ENCODE peak calls at places on chromosomes 4 and X, in five cellular contexts. N is naive thymus-derived CD4-positive, alpha-beta T cell; G is tibial artery; D is left ventricle myocardium inferior; T is CD4-positive, alpha-beta memory T cell. S is an unnamed sample.

GRCh38 chrX:136725446-136726104 is 55.2 kb downstream of the ARHGEF6 start:
- DNase-seq in D (no peak), N (no peak), G (peak; percentile 73), T (no peak), S (no peak)

GRCh38 chrX:153662266-153662665 is 11.3 kb downstream of the PNCK start:
- DNase-seq in G (no peak), D (peak; percentile 43), T (peak; percentile 56), N (peak; percentile 56), S (peak; percentile 69)

GRCh38 chrX:14922437-14922836 is 49.2 kb downstream of the MOSPD2 start:
- DNase-seq in T (no peak), G (no peak), N (no peak), D (no peak), S (no peak)

GRCh38 chr4:138510053-138510452 is 267.9 kb upstream of the SLC7A11 start:
- DNase-seq in D (no peak), T (no peak), N (no peak), G (no peak), S (no peak)

GRCh38 chrX:47204970-47205369 is 11.3 kb downstream of the UBA1 start:
- DNase-seq in T (no peak), G (no peak), D (no peak), N (no peak), S (no peak)

GRCh38 chr4:142314686-142315085 is 531.4 kb downstream of the INPP4B start:
- DNase-seq in G (no peak), D (no peak), T (no peak), N (no peak), S (no peak)

GRCh38 chrX:13994681-13995080 is 35.0 kb downstream of the GEMIN8 start:
- DNase-seq in T (no peak), N (no peak), G (no peak), D (no peak), S (no peak)

GRCh38 chr4:89164400-89164799 is 53.1 kb downstream of the TIGD2 start:
- DNase-seq in G (no peak), N (no peak), D (no peak), T (no peak), S (no peak)

GRCh38 chr4:98945297-98945850 is 16.4 kb upstream of the EIF4E start:
- DNase-seq in T (no peak), D (no peak), N (no peak), G (no peak), S (no peak)

GRCh38 chrX:19673334-19674040 is 158.2 kb upstream of the MAP3K15 start:
- DNase-seq in N (no peak), D (peak; percentile 58), T (no peak), G (peak; percentile 65), S (no peak)

GRCh38 chrX:136639506-136640176 is 8.3 kb upstream of the CD40LG start:
- DNase-seq in D (no peak), T (no peak), N (no peak), G (no peak), S (no peak)

GRCh38 chrX:17697191-17697590 is 40.1 kb upstream of the SCML1 start:
- DNase-seq in G (no peak), D (no peak), N (peak; percentile 28), T (no peak), S (no peak)

GRCh38 chrX:130606415-130606814 is 204.6 kb downstream of the RBMX2 start:
- DNase-seq in T (no peak), D (no peak), N (no peak), G (no peak), S (no peak)

GRCh38 chr4:125796138-125796537 is 481.4 kb downstream of the FAT4 start:
- DNase-seq in T (no peak), G (no peak), N (no peak), D (no peak), S (no peak)

GRCh38 chrX:47285762-47286320 is 53.0 kb downstream of the USP11 start:
- DNase-seq in T (no peak), N (no peak), G (no peak), D (no peak), S (no peak)

GRCh38 chr4:42656736-42656985 is 244 bp downstream of the ATP8A1 start:
- DNase-seq in N (no peak), D (no peak), T (no peak), G (no peak), S (no peak)

GRCh38 chr4:22434895-22435294 is 81.0 kb downstream of the ADGRA3 start:
- DNase-seq in N (no peak), T (no peak), G (no peak), D (no peak), S (no peak)

GRCh38 chr4:181952478-181952877 is 290.7 kb upstream of the TENM3 start:
- DNase-seq in T (no peak), G (no peak), N (no peak), D (no peak), S (no peak)

GRCh38 chr4:55038176-55038890 is 87.1 kb downstream of the KDR start:
- DNase-seq in N (no peak), G (peak; percentile 71), T (no peak), D (no peak), S (no peak)

GRCh38 chr4:23930750-23931488 is 41.1 kb upstream of the PPARGC1A start:
- DNase-seq in G (peak; percentile 91), N (no peak), T (no peak), D (peak; percentile 86), S (no peak)

GRCh38 chr4:183342541-183343533 is 20.6 kb upstream of the CLDN24 start:
- DNase-seq in G (no peak), T (no peak), N (no peak), D (peak; percentile 19), S (no peak)

GRCh38 chrX:13087322-13088154 is 43.1 kb upstream of the FAM9C start:
- DNase-seq in D (no peak), T (peak; percentile 90), N (peak; percentile 94), G (no peak), S (peak; percentile 75)

GRCh38 chr4:121696641-121697461 is at the start of gene ANXA5:
- DNase-seq in G (peak; percentile 95), N (peak; percentile 51), T (peak; percentile 62), D (peak; percentile 93), S (peak; percentile 63)

GRCh38 chr4:1695913-1696312 is 11.8 kb upstream of the FAM53A start:
- DNase-seq in D (no peak), G (no peak), T (no peak), N (no peak), S (no peak)

GRCh38 chr4:110633358-110634319 is 10.8 kb upstream of the PITX2 start:
- DNase-seq in G (no peak), D (no peak), T (no peak), N (no peak), S (no peak)
- H3K27me3 ChIP-seq in G (no peaks in the 10 kb centered on the region), D (peaks cover 100% of the 10 kb centered on the region), T (peaks cover 68% of the 10 kb centered on the region), N (peaks cover 3% of the 10 kb centered on the region), S (peaks cover 54% of the 10 kb centered on the region)

GRCh38 chr4:108763226-108763593 is 357 bp upstream of the ETNPPL start:
- DNase-seq in D (no peak), N (no peak), T (no peak), G (no peak), S (no peak)
- H3K27me3 ChIP-seq in D (peaks cover 12% of the 10 kb centered on the region), N (peaks cover 3% of the 10 kb centered on the region), T (peaks cover 8% of the 10 kb centered on the region), G (no peaks in the 10 kb centered on the region), S (peaks cover 7% of the 10 kb centered on the region)

GRCh38 chrX:48770296-48770695 is 8.7 kb downstream of the GLOD5 start:
- DNase-seq in N (no peak), D (no peak), T (no peak), G (no peak), S (no peak)

GRCh38 chrX:48769230-48769629 is 7.7 kb downstream of the GLOD5 start:
- DNase-seq in T (no peak), G (no peak), D (no peak), N (no peak), S (no peak)

GRCh38 chrX:48776818-48777439 is 9.5 kb upstream of the GATA1 start:
- DNase-seq in N (no peak), D (no peak), T (no peak), G (no peak), S (no peak)

GRCh38 chrX:48772602-48773001 is 11.1 kb downstream of the GLOD5 start:
- DNase-seq in T (no peak), D (no peak), N (no peak), G (no peak), S (no peak)
- H3K27me3 ChIP-seq in T (no peaks in the 10 kb centered on the region), D (no peaks in the 10 kb centered on the region), N (no peaks in the 10 kb centered on the region), G (no peaks in the 10 kb centered on the region), S (no peaks in the 10 kb centered on the region)

GRCh38 chr4:185016946-185017797 is 1.1 kb upstream of the HELT start:
- DNase-seq in D (no peak), G (no peak), N (no peak), T (no peak), S (no peak)
- H3K27me3 ChIP-seq in D (peaks cover 100% of the 10 kb centered on the region), G (no peaks in the 10 kb centered on the region), N (no peaks in the 10 kb centered on the region), T (peaks cover 12% of the 10 kb centered on the region), S (peaks cover under 1% of the 10 kb centered on the region)

GRCh38 chr4:18894928-18895327 is 873.4 kb upstream of the LCORL start:
- DNase-seq in T (no peak), N (no peak), G (no peak), D (no peak), S (no peak)
- H3K27me3 ChIP-seq in T (no peaks in the 10 kb centered on the region), N (no peaks in the 10 kb centered on the region), G (no peaks in the 10 kb centered on the region), D (no peaks in the 10 kb centered on the region), S (no peaks in the 10 kb centered on the region)

DNA sequence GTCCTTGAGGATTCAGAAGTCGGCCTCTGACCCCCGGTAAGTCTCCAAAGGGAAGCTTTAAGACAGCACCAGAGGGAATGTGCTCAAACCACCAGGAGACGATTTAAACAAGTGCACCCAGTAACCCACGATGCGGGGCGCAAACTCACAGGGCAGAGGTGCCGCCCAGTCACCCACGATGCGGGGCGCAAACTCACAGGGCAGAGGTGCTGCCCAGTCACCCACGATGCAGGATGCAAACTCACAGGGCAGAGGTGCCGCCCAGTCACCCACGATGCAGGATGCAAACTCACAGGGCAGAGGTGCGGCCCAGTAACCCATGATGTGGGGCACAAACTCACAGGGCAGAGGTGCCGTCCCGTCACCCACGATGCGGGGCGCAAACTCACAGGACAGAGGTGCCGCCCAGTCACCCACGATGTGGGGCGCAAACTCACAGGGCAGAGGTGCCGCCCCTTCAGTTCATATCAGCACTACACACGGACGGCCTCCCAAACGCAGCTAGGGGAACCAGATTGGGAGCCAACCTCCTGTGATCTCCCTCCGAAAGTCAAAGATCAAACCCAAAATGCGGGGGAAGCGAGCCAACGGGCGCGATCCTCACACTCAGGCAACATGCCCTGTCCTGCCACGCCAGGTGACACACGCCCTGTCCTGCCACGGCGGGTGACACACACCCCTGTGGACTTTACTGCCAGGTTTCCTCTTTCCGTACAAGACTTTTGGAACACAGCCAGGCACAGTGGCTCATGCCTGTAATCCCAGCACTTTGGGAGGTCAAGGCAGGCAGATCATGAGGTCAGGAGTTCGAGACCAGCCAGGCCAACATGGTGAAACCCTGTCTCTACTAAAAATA is 11.3 kb downstream of the PPP2R3B start:
- DNase-seq in G (no peak), T (no peak), D (no peak), N (no peak), S (no peak)
- H3K27me3 ChIP-seq in G (no peaks in the 10 kb centered on the region), T (no peaks in the 10 kb centered on the region), D (peaks cover 43% of the 10 kb centered on the region), N (no peaks in the 10 kb centered on the region), S (peaks cover 3% of the 10 kb centered on the region)

GRCh38 chr4:113982181-113982580 is 2.7 kb upstream of the ARSJ start:
- DNase-seq in G (no peak), D (no peak), T (no peak), N (no peak), S (no peak)
- H3K27me3 ChIP-seq in G (no peaks in the 10 kb centered on the region), D (peaks cover 49% of the 10 kb centered on the region), T (no peaks in the 10 kb centered on the region), N (no peaks in the 10 kb centered on the region), S (peaks cover 18% of the 10 kb centered on the region)

DNA sequence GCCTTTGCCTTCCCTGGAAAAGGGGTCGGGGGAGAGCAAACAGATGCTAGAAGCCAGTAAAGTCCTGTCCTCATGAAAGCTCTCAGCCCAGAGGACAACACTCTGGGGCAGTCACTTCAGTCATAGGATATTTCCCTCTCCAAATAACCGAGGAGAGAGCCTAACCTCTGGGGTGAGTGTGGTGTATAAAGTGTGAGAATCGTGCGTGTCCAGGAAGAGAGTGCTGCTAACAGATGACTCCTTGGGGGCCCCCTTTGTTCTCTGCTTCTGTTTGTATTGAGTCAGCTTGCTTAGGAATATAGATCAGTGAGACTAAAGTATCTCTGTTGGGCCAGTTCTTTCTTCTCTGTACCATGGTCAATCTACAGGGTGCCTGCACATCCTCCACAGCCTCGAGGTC is 247.2 kb downstream of the PALLD start:
- DNase-seq in D (no peak), G (no peak), N (no peak), T (no peak), S (no peak)
- H3K27me3 ChIP-seq in D (no peaks in the 10 kb centered on the region), G (no peaks in the 10 kb centered on the region), N (no peaks in the 10 kb centered on the region), T (no peaks in the 10 kb centered on the region), S (no peaks in the 10 kb centered on the region)

S was measured in CD8-positive, alpha-beta T cell.